ENCODE peak calls at places on chromosomes 12 and 14, in eight cellular contexts. F, Z, K, A, R, D, Q and Y are unnamed samples.

GRCh38 chr14:50998612-50999011 is 54.3 kb upstream of the PYGL start:
- DNase-seq in Z (no peak), D (no peak), F (no peak), R (no peak), K (no peak), A (no peak), Q (no peak), Y (no peak)

GRCh38 chr14:22460461-22461195 is 128.4 kb downstream of the DAD1 start:
- DNase-seq in K (no peak), R (no peak), A (no peak), F (no peak), Z (no peak), D (no peak), Q (no peak), Y (no peak)

GRCh38 chr12:118398878-118399277 is 22.5 kb downstream of the SUDS3 start:
- DNase-seq in D (no peak), R (no peak), Q (no peak), F (no peak), Z (no peak), K (no peak), A (no peak), Y (no peak)

GRCh38 chr14:75864352-75864751 is 117.4 kb downstream of the TGFB3 start:
- DNase-seq in A (no peak), R (no peak), D (no peak), K (no peak), Z (no peak), Q (no peak), F (no peak), Y (no peak)

GRCh38 chr14:60188696-60189095 is 23.5 kb upstream of the DHRS7 start:
- DNase-seq in Q (no peak), A (no peak), K (no peak), F (no peak), R (no peak), Z (no peak), D (no peak), Y (no peak)

GRCh38 chr14:64738306-64738879 is 34.2 kb downstream of the PLEKHG3 start:
- DNase-seq in A (no peak), Q (no peak), Z (no peak), D (no peak), F (no peak), R (no peak), K (no peak), Y (no peak)

GRCh38 chr14:61565836-61566536 is 129.3 kb upstream of the HIF1A start:
- DNase-seq in D (no peak), F (no peak), Q (no peak), A (no peak), R (no peak), Z (no peak), K (no peak), Y (no peak)

GRCh38 chr14:100634026-100634425 is 46.8 kb upstream of the BEGAIN start:
- DNase-seq in Z (no peak), Q (no peak), A (no peak), R (no peak), D (no peak), K (no peak), F (no peak), Y (no peak)

GRCh38 chr12:56591961-56592360 is 38.2 kb downstream of the BAZ2A start:
- DNase-seq in F (no peak), K (no peak), R (peak), Z (no peak), D (no peak), A (no peak), Q (no peak), Y (no peak)

GRCh38 chr14:79583738-79584405 is 627.4 kb downstream of the DIO2 start:
- DNase-seq in K (no peak), R (no peak), Q (no peak), Z (no peak), A (no peak), D (no peak), F (no peak), Y (no peak)